ENCODE peak calls at places on chromosomes 11 and 22, in nine cellular contexts. K, L, W, R, C, J, V, M and H are unnamed samples.

GRCh38 chr11:123093686-123094085 is 31.8 kb upstream of the HSPA8 start:
- DNase-seq in L (no peak), J (no peak), R (no peak), V (no peak), C (no peak), M (no peak), K (no peak), W (no peak), H (no peak)

GRCh38 chr22:38327805-38328204 is 10.6 kb upstream of the CSNK1E start:
- DNase-seq in W (no peak), M (no peak), V (no peak), C (no peak), R (no peak), K (no peak), L (no peak), J (no peak), H (no peak)

GRCh38 chr11:74507582-74507981 is 14.1 kb upstream of the LIPT2 start:
- DNase-seq in R (no peak), L (no peak), M (no peak), V (no peak), J (no peak), K (no peak), W (no peak), C (no peak), H (no peak)

GRCh38 chr11:110345756-110346155 is 49.3 kb upstream of the RDX start:
- DNase-seq in J (no peak), K (no peak), C (no peak), L (no peak), W (peak), M (no peak), R (no peak), V (no peak), H (peak)

GRCh38 chr11:121792185-121792584 is 323.8 kb downstream of the BLID start:
- DNase-seq in C (no peak), J (no peak), M (no peak), V (no peak), K (no peak), R (no peak), L (no peak), W (no peak), H (no peak)

GRCh38 chr22:22479999-22480532 is 28.5 kb downstream of the ZNF280B start:
- DNase-seq in R (no peak), K (no peak), J (no peak), W (no peak), C (no peak), V (no peak), L (no peak), M (no peak), H (no peak)

GRCh38 chr22:32205974-32206773 is 1.3 kb upstream of the RFPL2 start:
- DNase-seq in M (peak), L (no peak), R (peak), C (peak), V (no peak), J (no peak), K (no peak), W (no peak), H (peak)

GRCh38 chr11:90204407-90204806 is 18.4 kb downstream of the CHORDC1 start:
- DNase-seq in K (no peak), W (no peak), V (no peak), J (no peak), L (no peak), M (no peak), R (no peak), C (no peak), H (no peak)

GRCh38 chr11:9893474-9893873 is 229.6 kb downstream of the SWAP70 start:
- DNase-seq in C (peak), L (no peak), R (no peak), K (no peak), W (no peak), V (no peak), M (peak), J (no peak), H (no peak)

GRCh38 chr11:65781152-65781961 is 581 bp upstream of the AP5B1 start:
- DNase-seq in L (no peak), K (peak), J (no peak), C (peak), M (peak), V (no peak), W (no peak), R (peak), H (no peak)

GRCh38 chr11:47106839-47107520 is 69.7 kb downstream of the ARFGAP2 start:
- DNase-seq in K (no peak), M (peak), J (no peak), V (no peak), L (no peak), W (no peak), R (no peak), C (no peak), H (no peak)

GRCh38 chr22:30718491-30718890 is 23.8 kb downstream of the OSBP2 start:
- DNase-seq in C (no peak), L (no peak), V (no peak), J (no peak), M (no peak), R (no peak), W (no peak), K (no peak), H (no peak)

GRCh38 chr11:326842-327580 is 6.4 kb upstream of the IFITM3 start:
- DNase-seq in R (no peak), V (no peak), C (no peak), L (peak), K (peak), J (peak), M (no peak), W (peak), H (peak)

GRCh38 chr11:112321521-112322172 is 61.0 kb upstream of the PLET1 start:
- DNase-seq in M (no peak), W (peak), L (no peak), R (no peak), C (peak), V (no peak), K (peak), J (no peak), H (no peak)

GRCh38 chr11:61011950-61012830 is 40.7 kb downstream of the CD6 start:
- DNase-seq in R (no peak), J (no peak), V (no peak), W (no peak), L (no peak), M (peak), K (no peak), C (no peak), H (peak)

GRCh38 chr11:95299078-95299611 is 68.1 kb upstream of the SESN3 start:
- DNase-seq in C (no peak), K (no peak), J (no peak), L (no peak), V (no peak), R (no peak), M (no peak), W (no peak), H (no peak)

GRCh38 chr11:120942701-120943100 is 81.2 kb upstream of the TBCEL start:
- DNase-seq in J (no peak), V (no peak), K (no peak), R (no peak), L (no peak), C (no peak), M (no peak), W (no peak), H (no peak)

GRCh38 chr22:42369250-42370041 is 62.8 kb downstream of the NFAM1 start:
- DNase-seq in C (peak), L (peak), V (peak), R (peak), M (peak), W (peak), K (peak), J (peak), H (peak)

GRCh38 chr11:66818231-66818955 is 24.8 kb upstream of the RCE1 start:
- DNase-seq in K (no peak), W (no peak), C (no peak), V (no peak), M (no peak), R (no peak), J (no peak), L (no peak), H (no peak)

GRCh38 chr11:71397328-71397860 is 50.8 kb downstream of the DHCR7 start:
- DNase-seq in C (no peak), J (no peak), M (no peak), V (no peak), W (no peak), K (no peak), L (no peak), R (no peak), H (no peak)

GRCh38 chr11:39011822-39012221 is 2413.8 kb upstream of the RAG2 start:
- DNase-seq in W (no peak), V (no peak), C (no peak), K (no peak), L (no peak), R (no peak), M (no peak), J (no peak), H (no peak)

GRCh38 chr11:76234704-76235232 is 28.5 kb upstream of the WNT11 start:
- DNase-seq in J (no peak), R (no peak), V (no peak), W (peak), L (peak), M (no peak), K (peak), C (no peak), H (peak)

GRCh38 chr11:64916040-64916847 is 765 bp downstream of the ATG2A start:
- DNase-seq in M (peak), K (no peak), L (peak), W (peak), J (peak), R (no peak), V (no peak), C (peak), H (peak)

GRCh38 chr11:114846040-114846791 is 167.9 kb downstream of the NXPE2 start:
- DNase-seq in K (no peak), V (no peak), R (no peak), J (no peak), M (peak), L (no peak), C (no peak), W (no peak), H (no peak)

GRCh38 chr22:27252282-27253049 is 549.1 kb downstream of the MN1 start:
- DNase-seq in C (no peak), V (no peak), K (no peak), R (no peak), W (no peak), M (no peak), J (no peak), L (no peak), H (no peak)

GRCh38 chr11:7551571-7551970 is 37.8 kb downstream of the PPFIBP2 start:
- DNase-seq in M (no peak), V (no peak), W (no peak), L (no peak), K (no peak), C (no peak), R (no peak), J (no peak), H (no peak)

GRCh38 chr11:118172356-118172755 is 4.1 kb downstream of the SCN2B start:
- DNase-seq in J (no peak), L (no peak), W (no peak), C (no peak), K (no peak), M (no peak), R (no peak), V (no peak), H (no peak)

GRCh38 chr11:10751581-10751940 is 515 bp downstream of the CTR9 start:
- DNase-seq in K (no peak), V (no peak), M (no peak), R (no peak), J (no peak), C (peak), L (no peak), W (no peak), H (no peak)

GRCh38 chr11:123145220-123145619 is 49.8 kb downstream of the CLMP start:
- DNase-seq in V (no peak), W (no peak), L (no peak), C (no peak), R (no peak), J (no peak), K (no peak), M (no peak), H (no peak)

GRCh38 chr11:44516688-44517301 is 48.7 kb upstream of the CD82 start:
- DNase-seq in W (no peak), V (no peak), K (no peak), C (no peak), L (no peak), J (no peak), R (no peak), M (no peak), H (no peak)
- TF ChIP-seq CTCF in W (no peak), V (no peak), K (no peak), C (no peak), L (no peak), J (no peak), R (no peak), M (no peak), H (no peak)

DNA sequence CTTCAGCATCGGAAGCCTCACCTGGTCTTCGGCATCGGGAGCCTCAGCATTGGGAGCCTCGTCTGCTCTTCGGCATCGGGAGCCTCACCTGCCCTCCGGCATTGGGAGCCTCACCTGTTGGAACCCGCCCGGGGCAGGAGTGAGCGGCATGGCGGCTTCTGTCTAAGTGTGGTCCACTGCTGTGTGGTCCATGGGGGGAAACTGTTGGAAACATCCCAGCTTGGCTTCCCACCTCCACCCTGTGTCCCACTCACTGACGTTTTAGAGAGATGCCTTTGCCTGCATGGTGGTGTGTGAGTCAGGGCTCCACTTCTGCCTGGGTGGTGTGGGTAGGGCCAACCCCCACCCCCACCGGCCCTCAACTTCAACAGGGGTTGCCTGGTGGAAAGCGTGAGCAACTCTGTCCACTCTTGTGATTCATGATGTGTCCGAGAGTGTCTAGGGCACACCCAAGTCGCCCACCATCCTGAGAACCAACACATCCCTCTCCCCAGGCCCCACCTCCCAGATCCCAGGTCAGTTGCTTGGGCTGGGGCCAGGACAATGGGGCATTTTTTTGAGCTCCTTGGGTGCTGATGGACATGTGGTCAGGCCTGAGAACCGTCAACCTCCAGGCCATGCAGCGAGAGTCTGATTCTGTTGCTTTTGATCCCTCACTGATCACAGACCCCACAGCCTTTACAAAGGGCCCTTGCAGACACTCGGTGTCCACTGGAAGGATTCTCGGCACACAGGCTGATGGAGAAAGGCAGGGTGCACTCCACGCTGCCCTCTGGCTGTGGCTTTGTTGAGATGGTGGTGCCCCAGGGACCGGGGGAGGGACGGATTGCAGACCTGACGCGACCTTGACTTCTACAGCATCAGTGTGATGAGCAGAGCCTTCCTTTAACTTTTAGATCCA is 406.7 kb downstream of the TBC1D22A start:
- DNase-seq in M (peak), J (no peak), V (no peak), R (no peak), L (peak), C (peak), K (peak), W (no peak), H (no peak)
- TF ChIP-seq CTCF in M (peak), J (no peak), V (no peak), R (no peak), L (no peak), C (peak), K (no peak), W (no peak), H (no peak)

DNA sequence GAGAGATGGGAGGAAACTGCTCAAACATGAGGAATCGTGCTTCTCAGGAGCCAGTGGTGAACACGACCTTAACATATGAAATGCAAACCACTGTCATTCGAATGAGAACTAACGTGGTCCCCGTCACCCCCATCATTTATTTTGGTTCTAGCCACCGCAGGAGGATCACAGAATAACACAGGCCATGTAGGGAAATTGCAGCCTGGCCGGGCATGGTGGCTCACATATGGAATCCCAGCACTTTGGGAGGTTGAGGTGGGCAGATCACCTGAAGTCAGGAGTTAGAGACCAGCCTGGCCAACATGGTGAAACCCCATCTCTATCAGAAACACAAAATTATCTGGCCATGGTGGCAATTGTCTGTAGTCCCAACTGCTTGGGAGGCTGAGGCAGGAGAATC is 27.1 kb downstream of the KRTAP5-5 start:
- DNase-seq in M (no peak), V (no peak), W (no peak), R (no peak), J (no peak), K (peak), L (no peak), C (no peak), H (no peak)
- TF ChIP-seq CTCF in M (no peak), V (no peak), W (no peak), R (no peak), J (no peak), K (no peak), L (no peak), C (no peak), H (no peak)

GRCh38 chr11:58506935-58507334 is 970 bp downstream of the OR5B21 start:
- DNase-seq in C (no peak), R (no peak), V (no peak), W (no peak), L (no peak), M (no peak), K (no peak), J (no peak), H (no peak)
- TF ChIP-seq CTCF in C (no peak), R (no peak), V (no peak), W (no peak), L (no peak), M (no peak), K (no peak), J (no peak), H (no peak)

GRCh38 chr11:35142481-35143207 is 3.7 kb downstream of the CD44 start:
- DNase-seq in R (no peak), J (peak), K (no peak), L (no peak), W (no peak), V (no peak), M (peak), C (peak), H (no peak)
- TF ChIP-seq CTCF in R (no peak), J (no peak), K (no peak), L (no peak), W (no peak), V (peak), M (no peak), C (peak), H (no peak)

DNA sequence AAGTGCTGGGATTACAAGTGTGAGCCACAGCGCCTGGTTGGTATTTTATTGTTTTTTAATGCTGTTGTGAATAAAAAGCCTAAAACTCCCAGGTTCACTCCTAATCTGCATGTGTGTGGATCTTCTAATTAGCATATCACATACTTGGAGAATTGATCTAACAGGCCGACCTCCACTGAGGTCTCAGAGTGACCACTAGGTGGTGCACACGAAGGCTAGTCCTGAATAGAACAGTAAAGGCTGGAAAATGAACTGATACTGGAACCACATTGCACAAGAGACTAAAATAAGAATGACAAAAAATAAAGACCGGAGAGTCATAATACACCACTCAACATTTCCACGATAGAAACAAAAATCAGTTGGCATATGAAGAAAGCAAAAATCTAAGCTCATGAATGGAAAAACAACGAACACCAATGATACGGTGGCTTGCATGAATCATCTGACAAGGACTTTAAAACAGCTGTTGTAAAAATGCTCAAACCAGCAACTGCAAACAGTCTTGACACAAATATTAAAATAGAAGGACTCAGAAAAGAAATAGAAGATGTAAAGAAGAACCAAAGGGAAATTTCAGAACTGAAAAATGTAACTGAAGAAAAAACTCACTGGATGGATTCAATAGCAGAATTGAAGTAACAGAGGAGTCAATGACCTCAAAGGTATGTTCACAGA is 19.2 kb downstream of the PIM3 start:
- DNase-seq in V (no peak), R (no peak), K (peak), J (no peak), W (peak), L (no peak), C (peak), M (peak), H (no peak)
- TF ChIP-seq CTCF in V (peak), R (peak), K (peak), J (peak), W (peak), L (peak), C (peak), M (peak), H (peak)